ENCODE peak calls at places on chromosomes 16 and 17, in eight cellular contexts. K is thyroid gland; F is sciatic nerve; M is T-cell; S is mucosa of gallbladder; A is kidney epithelial cell; O is CD4-positive, alpha-beta memory T cell; P is mesendoderm. D is an unnamed sample.
A peak's percentile ranks its signal among the peaks of the same experiment; 100 is the strongest.

GRCh38 chr17:65417406-65418221 is 143.8 kb downstream of the AXIN2 start:
- DNase-seq in A (no peak), P (no peak), S (no peak), K (no peak), F (no peak), O (no peak), M (no peak), D (no peak)

GRCh38 chr17:19024101-19025078 is 19.8 kb upstream of the FAM83G start:
- DNase-seq in A (no peak), M (no peak), F (no peak), O (no peak), K (no peak), P (peak; percentile 44), S (no peak), D (no peak)

GRCh38 chr16:11372924-11373306 is 27.7 kb downstream of the RMI2 start:
- DNase-seq in O (no peak), M (no peak), K (peak; percentile 37), F (no peak), A (no peak), S (no peak), P (no peak), D (no peak)

GRCh38 chr17:59004338-59005111 is 102.2 kb downstream of the TRIM37 start:
- DNase-seq in P (peak; percentile 67), S (peak; percentile 72), F (peak; percentile 77), O (peak; percentile 58), A (no peak), K (peak; percentile 66), M (peak; percentile 61), D (peak; percentile 67)

GRCh38 chr16:65119905-65120341 is 1.9 kb downstream of the CDH11 start:
- DNase-seq in O (no peak), F (no peak), A (no peak), M (no peak), S (no peak), P (peak; percentile 54), K (no peak), D (no peak)

GRCh38 chr17:65750678-65751077 is 189.2 kb upstream of the AXIN2 start:
- DNase-seq in S (peak; percentile 85), O (peak; percentile 76), K (peak; percentile 93), A (peak; percentile 88), F (peak; percentile 66), P (no peak), M (peak; percentile 36), D (peak; percentile 87)

GRCh38 chr17:61903251-61903650 is 24.5 kb downstream of the INTS2 start:
- DNase-seq in M (no peak), P (no peak), A (no peak), O (no peak), F (no peak), S (no peak), K (no peak), D (no peak)

GRCh38 chr16:26795184-26795583 is 271.5 kb upstream of the C16orf82 start:
- DNase-seq in F (no peak), O (no peak), S (no peak), K (no peak), P (peak; percentile 58), M (no peak), A (no peak), D (no peak)

GRCh38 chr16:89115216-89115949 is 21.7 kb downstream of the ACSF3 start:
- DNase-seq in A (no peak), K (peak; percentile 35), M (peak; percentile 92), O (peak; percentile 95), S (peak; percentile 81), P (no peak), F (peak; percentile 82), D (peak; percentile 75)

D was measured in stomach.